ENCODE peak calls at places on chromosomes 3 and 15, in ten cellular contexts. P is HCT116, J is heart left ventricle, H is uterus, L is sigmoid colon, R is stomach, Z is lower leg skin, A is right lobe of liver, E is IMR-90, Q is adrenal gland. C is an unnamed sample.

GRCh38 chr3:173045770-173046382 is 95.2 kb downstream of the SPATA16 start:
- DNase-seq in L (no peak), Q (no peak), Z (no peak), A (no peak), R (no peak), P (no peak), H (no peak), E (no peak), J (no peak), C (no peak)

GRCh38 chr3:111324142-111324541 is 217.9 kb upstream of the CD96 start:
- DNase-seq in L (no peak), A (no peak), E (no peak), P (no peak), Q (no peak), H (no peak), J (no peak), R (no peak), Z (no peak), C (no peak)

GRCh38 chr3:138600341-138600740 is 6.3 kb upstream of the CEP70 start:
- DNase-seq in J (no peak), R (no peak), Q (no peak), P (no peak), L (no peak), A (no peak), H (no peak), E (no peak), Z (no peak), C (no peak)

GRCh38 chr15:60957111-60957510 is 272.0 kb downstream of the RORA start:
- DNase-seq in A (no peak), E (no peak), Z (no peak), H (no peak), J (no peak), Q (no peak), P (no peak), L (no peak), R (no peak), C (no peak)

GRCh38 chr3:79056498-79056897 is 711.3 kb downstream of the ROBO1 start:
- DNase-seq in H (no peak), A (no peak), Z (no peak), J (no peak), P (no peak), R (no peak), L (no peak), E (no peak), Q (no peak), C (no peak)

GRCh38 chr3:9826815-9827574 is 16.8 kb downstream of the RPUSD3 start:
- DNase-seq in E (no peak), H (no peak), A (no peak), Q (no peak), Z (no peak), R (no peak), J (peak; percentile 7), L (peak; percentile 48), P (no peak), C (no peak)

GRCh38 chr3:105610473-105610872 is 243.8 kb downstream of the ALCAM start:
- DNase-seq in P (no peak), J (no peak), E (no peak), Z (no peak), L (no peak), Q (no peak), H (no peak), R (no peak), A (no peak), C (no peak)

GRCh38 chr15:78242128-78242527 is 7.8 kb upstream of the ACSBG1 start:
- DNase-seq in H (no peak), J (no peak), R (no peak), Q (no peak), A (no peak), E (no peak), L (peak; percentile 36), Z (no peak), P (no peak), C (no peak)

GRCh38 chr3:170811515-170811914 is 58.5 kb downstream of the RPL22L1 start:
- DNase-seq in L (no peak), R (no peak), Z (peak; percentile 26), E (peak; percentile 60), A (no peak), J (no peak), Q (no peak), H (peak; percentile 49), P (no peak), C (no peak)

GRCh38 chr3:70771426-70772147 is 459.1 kb upstream of the MDFIC2 start:
- DNase-seq in E (peak; percentile 71), A (no peak), Q (no peak), Z (no peak), H (no peak), L (no peak), J (no peak), P (no peak), R (no peak), C (no peak)

GRCh38 chr15:84775867-84776449 is 27.6 kb downstream of the ZNF592 start:
- DNase-seq in P (no peak), E (no peak), J (no peak), Q (no peak), R (no peak), A (no peak), Z (no peak), L (no peak), H (no peak), C (no peak)

GRCh38 chr15:33490703-33491102 is 179.9 kb downstream of the RYR3 start:
- DNase-seq in H (no peak), E (no peak), Q (no peak), L (no peak), A (no peak), Z (no peak), R (no peak), P (no peak), J (no peak), C (no peak)

GRCh38 chr3:5187920-5188418 is 462 bp downstream of the EDEM1 start:
- DNase-seq in Q (peak; percentile 56), H (peak; percentile 31), A (peak; percentile 58), P (no peak), L (peak; percentile 74), E (peak; percentile 24), R (no peak), Z (peak; percentile 36), J (peak; percentile 55), C (no peak)
- TF ChIP-seq POLR2A in Q (no peak), H (no peak), A (no peak), P (no peak), L (no peak), E (peak; percentile 32), R (no peak), Z (no peak), J (no peak), C (no peak)

DNA sequence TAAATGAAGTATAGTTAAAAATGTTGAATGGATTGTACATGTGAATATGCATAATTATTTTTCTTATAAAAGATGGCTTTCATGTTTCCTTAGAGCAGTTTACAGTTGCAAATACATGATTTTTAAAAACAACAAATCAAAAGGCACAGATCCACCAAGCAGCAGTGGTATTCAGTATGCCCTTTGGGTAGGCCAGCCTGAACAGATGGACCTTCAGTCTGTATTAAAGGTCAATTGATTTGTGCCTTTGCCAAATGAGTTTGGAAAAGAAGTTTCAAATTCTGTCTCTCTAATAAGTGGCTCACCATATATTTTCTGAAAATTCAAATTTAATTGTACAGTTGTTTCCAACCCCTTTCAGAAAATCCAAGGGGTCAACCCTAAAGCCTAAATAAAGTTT is 477.1 kb downstream of the NSUN3 start:
- DNase-seq in Q (no peak), E (no peak), A (no peak), L (no peak), Z (no peak), P (no peak), R (no peak), H (no peak), J (no peak), C (no peak)
- TF ChIP-seq POLR2A in Q (no peak), E (no peak), A (no peak), L (no peak), Z (no peak), P (no peak), R (no peak), H (no peak), J (no peak), C (no peak)

GRCh38 chr15:93488157-93488803 is 399.3 kb upstream of the RGMA start:
- DNase-seq in L (no peak), J (peak; percentile 56), A (no peak), P (no peak), E (no peak), R (no peak), H (no peak), Q (no peak), Z (no peak), C (no peak)
- TF ChIP-seq POLR2A in L (no peak), J (no peak), A (no peak), P (no peak), E (no peak), R (no peak), H (no peak), Q (no peak), Z (no peak), C (no peak)

DNA sequence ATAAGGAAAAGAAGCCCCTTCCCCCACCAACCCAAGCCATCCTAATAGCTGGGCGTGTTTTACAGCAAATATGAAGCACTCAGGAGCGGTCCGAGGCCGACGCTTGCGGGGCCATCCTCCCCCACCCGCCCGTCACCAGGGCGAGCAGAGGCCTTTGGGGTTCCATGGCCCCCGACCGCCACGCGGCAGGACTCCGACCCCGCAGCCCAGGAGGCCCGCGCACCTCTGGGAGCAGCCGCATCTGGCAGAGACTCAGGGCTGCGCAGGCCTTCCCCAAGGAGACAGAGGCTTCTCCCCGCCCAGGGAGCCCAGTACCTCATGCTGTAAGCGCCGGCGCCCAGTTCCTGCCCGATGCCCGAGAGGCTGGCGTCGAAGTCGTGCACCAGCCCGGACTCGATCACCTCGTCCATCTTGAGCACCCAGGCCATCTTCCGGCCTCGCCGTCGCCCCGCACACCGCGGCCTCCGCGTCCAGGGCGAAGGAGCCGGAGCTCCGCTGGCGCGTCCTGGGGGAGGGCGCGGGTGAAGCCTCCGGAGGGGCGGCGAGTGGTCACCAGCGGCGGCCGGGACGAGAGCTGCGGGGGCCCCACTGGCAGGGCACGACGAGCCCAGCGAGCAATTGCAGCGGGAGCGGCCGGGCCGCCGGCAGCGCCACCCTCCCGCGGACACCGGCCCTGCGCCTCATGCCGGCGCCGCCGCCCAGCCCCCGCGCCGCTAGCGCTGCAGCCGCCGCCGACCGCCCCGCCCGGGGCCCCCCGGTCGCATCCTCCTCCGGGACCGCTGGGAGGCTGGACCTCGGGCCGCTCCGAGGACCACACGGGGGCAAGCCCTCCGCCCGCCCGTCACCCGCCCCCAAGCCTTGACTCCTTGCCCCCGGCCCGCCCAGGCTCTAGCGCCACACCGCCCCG is 531 bp downstream of the UBP1 start:
- DNase-seq in Q (peak; percentile 72), R (peak; percentile 56), A (peak; percentile 60), Z (peak; percentile 34), P (no peak), E (peak; percentile 15), J (peak; percentile 74), H (peak; percentile 47), L (peak; percentile 82), C (peak; percentile 11)
- TF ChIP-seq POLR2A in Q (peak; percentile 75), R (no peak), A (peak; percentile 80), Z (no peak), P (peak; percentile 65), E (no peak), J (no peak), H (no peak), L (no peak), C (peak; percentile 74)

C was measured in esophagus squamous epithelium.